ENCODE peak calls at places on chromosomes 12 and 14, in five cellular contexts. One of them, this sample, is unnamed.

GRCh38 chr14:59711083-59711482 is 134.5 kb upstream of the CCDC175 start:
- DNase-seq in IMR-90: no peak
- DNase-seq in neuronal stem cell: no peak
- DNase-seq in H9: no peak
- DNase-seq in H1: no peak
- DNase-seq in this sample: no peak

GRCh38 chr12:98591209-98591608 is 2.3 kb upstream of the SLC25A3 start:
- DNase-seq in IMR-90: peak
- DNase-seq in H1: no peak
- DNase-seq in neuronal stem cell: no peak
- DNase-seq in H9: no peak
- DNase-seq in this sample: peak

GRCh38 chr12:6280053-6280469 is 30.4 kb upstream of the PLEKHG6 start:
- DNase-seq in neuronal stem cell: no peak
- DNase-seq in H9: no peak
- DNase-seq in IMR-90: peak
- DNase-seq in H1: no peak
- DNase-seq in this sample: peak

GRCh38 chr14:30330452-30330851 is 228.5 kb upstream of the G2E3 start:
- DNase-seq in H9: no peak
- DNase-seq in IMR-90: no peak
- DNase-seq in neuronal stem cell: no peak
- DNase-seq in H1: no peak
- DNase-seq in this sample: no peak

GRCh38 chr14:20857630-20858261 is 33.4 kb upstream of the RNASE3 start:
- DNase-seq in H1: no peak
- DNase-seq in H9: peak
- DNase-seq in neuronal stem cell: peak
- DNase-seq in IMR-90: peak
- DNase-seq in this sample: peak

GRCh38 chr14:80047761-80048160 is 163.5 kb downstream of the DIO2 start:
- DNase-seq in IMR-90: no peak
- DNase-seq in neuronal stem cell: no peak
- DNase-seq in H9: no peak
- DNase-seq in H1: no peak
- DNase-seq in this sample: no peak

GRCh38 chr14:78170203-78170602 is at the start of gene NRXN3:
- DNase-seq in H1: peak
- DNase-seq in IMR-90: no peak
- DNase-seq in H9: peak
- DNase-seq in neuronal stem cell: peak
- DNase-seq in this sample: peak

GRCh38 chr14:65167072-65167645 is 64.8 kb upstream of the MAX start:
- DNase-seq in H9: no peak
- DNase-seq in neuronal stem cell: no peak
- DNase-seq in H1: no peak
- DNase-seq in IMR-90: no peak
- DNase-seq in this sample: peak

GRCh38 chr12:60148831-60149230 is 553.0 kb downstream of the SLC16A7 start:
- DNase-seq in H9: no peak
- DNase-seq in IMR-90: peak
- DNase-seq in H1: no peak
- DNase-seq in neuronal stem cell: no peak
- DNase-seq in this sample: no peak

GRCh38 chr14:20998139-20998538 is 954 bp upstream of the SLC39A2 start:
- DNase-seq in H9: no peak
- DNase-seq in H1: no peak
- DNase-seq in IMR-90: no peak
- DNase-seq in neuronal stem cell: no peak
- DNase-seq in this sample: peak

GRCh38 chr12:57325395-57325794 is 74.4 kb upstream of the STAC3 start:
- DNase-seq in H9: no peak
- DNase-seq in H1: no peak
- DNase-seq in IMR-90: no peak
- DNase-seq in neuronal stem cell: no peak
- DNase-seq in this sample: no peak

GRCh38 chr12:111426341-111427185 is 20.8 kb downstream of the SH2B3 start:
- DNase-seq in H1: no peak
- DNase-seq in neuronal stem cell: no peak
- DNase-seq in IMR-90: peak
- DNase-seq in H9: no peak
- DNase-seq in this sample: no peak

GRCh38 chr12:108599541-108599940 is 1.7 kb upstream of the TMEM119 start:
- DNase-seq in H1: no peak
- DNase-seq in H9: no peak
- DNase-seq in neuronal stem cell: no peak
- DNase-seq in IMR-90: no peak
- DNase-seq in this sample: no peak

GRCh38 chr12:84497819-84498218 is 414.8 kb downstream of the SLC6A15 start:
- DNase-seq in H9: no peak
- DNase-seq in H1: no peak
- DNase-seq in neuronal stem cell: no peak
- DNase-seq in IMR-90: no peak
- DNase-seq in this sample: peak

GRCh38 chr14:66645716-66646115 is 137.8 kb downstream of the GPHN start:
- DNase-seq in IMR-90: peak
- DNase-seq in H9: no peak
- DNase-seq in H1: no peak
- DNase-seq in neuronal stem cell: no peak
- DNase-seq in this sample: no peak

GRCh38 chr12:103748002-103748401 is 93.0 kb downstream of the NT5DC3 start:
- DNase-seq in H9: no peak
- DNase-seq in neuronal stem cell: no peak
- DNase-seq in IMR-90: no peak
- DNase-seq in H1: no peak
- DNase-seq in this sample: peak

GRCh38 chr12:76028649-76029277 is 2.8 kb downstream of the PHLDA1 start:
- DNase-seq in neuronal stem cell: no peak
- DNase-seq in H9: no peak
- DNase-seq in IMR-90: no peak
- DNase-seq in H1: no peak
- DNase-seq in this sample: no peak

GRCh38 chr14:50260511-50260910 is 29.1 kb upstream of the SOS2 start:
- DNase-seq in IMR-90: peak
- DNase-seq in H9: no peak
- DNase-seq in H1: no peak
- DNase-seq in neuronal stem cell: no peak
- DNase-seq in this sample: peak

GRCh38 chr12:2893007-2893406 is 2.3 kb downstream of the TULP3 start:
- DNase-seq in neuronal stem cell: no peak
- DNase-seq in H9: no peak
- DNase-seq in IMR-90: peak
- DNase-seq in H1: no peak
- DNase-seq in this sample: peak

GRCh38 chr14:74655597-74656389 is 43.8 kb upstream of the LTBP2 start:
- DNase-seq in H1: no peak
- DNase-seq in neuronal stem cell: no peak
- DNase-seq in H9: no peak
- DNase-seq in IMR-90: peak
- DNase-seq in this sample: no peak

GRCh38 chr14:22177870-22178269 is 411.2 kb downstream of the DAD1 start:
- DNase-seq in neuronal stem cell: no peak
- DNase-seq in H9: no peak
- DNase-seq in IMR-90: peak
- DNase-seq in H1: no peak
- DNase-seq in this sample: no peak

GRCh38 chr14:22176930-22177329 is 412.1 kb downstream of the DAD1 start:
- DNase-seq in neuronal stem cell: no peak
- DNase-seq in H9: no peak
- DNase-seq in H1: no peak
- DNase-seq in IMR-90: no peak
- DNase-seq in this sample: no peak

GRCh38 chr14:22179190-22179589 is 409.8 kb downstream of the DAD1 start:
- DNase-seq in IMR-90: peak
- DNase-seq in neuronal stem cell: no peak
- DNase-seq in H9: no peak
- DNase-seq in H1: no peak
- DNase-seq in this sample: no peak

GRCh38 chr14:22178330-22178981 is 410.6 kb downstream of the DAD1 start:
- DNase-seq in neuronal stem cell: no peak
- DNase-seq in H1: no peak
- DNase-seq in H9: no peak
- DNase-seq in IMR-90: peak
- DNase-seq in this sample: no peak

DNA sequence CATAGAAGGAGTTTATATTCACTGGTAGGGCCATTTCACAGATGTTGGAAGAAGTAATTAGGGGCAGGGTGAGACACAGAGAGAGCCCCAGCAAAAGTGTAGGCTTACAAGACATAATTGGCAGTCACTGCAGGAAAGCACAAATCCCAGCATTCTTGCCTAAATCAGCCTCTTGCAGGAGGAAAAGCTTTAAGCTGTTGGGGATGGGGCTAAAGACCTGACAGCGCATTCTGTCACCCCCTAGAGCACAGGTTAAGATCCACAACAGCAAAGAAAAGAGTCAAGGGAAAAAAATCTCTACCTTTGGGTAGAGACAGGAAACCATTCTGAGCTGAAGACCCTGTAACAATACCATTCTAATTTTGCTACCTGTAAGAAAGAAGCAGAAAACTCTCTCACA is 409.0 kb downstream of the DAD1 start:
- DNase-seq in IMR-90: no peak
- DNase-seq in H9: peak
- DNase-seq in H1: no peak
- DNase-seq in neuronal stem cell: no peak
- DNase-seq in this sample: no peak
- H2BK15ac ChIP-seq in IMR-90: no peak
- H2BK15ac ChIP-seq in H9: no peak
- H2BK15ac ChIP-seq in H1: no peak
- H2BK15ac ChIP-seq in neuronal stem cell: no peak
- H2BK15ac ChIP-seq in this sample: no peak

GRCh38 chr14:99363616-99364290 is 91.8 kb upstream of the BCL11B start:
- DNase-seq in IMR-90: no peak
- DNase-seq in H1: no peak
- DNase-seq in H9: peak
- DNase-seq in neuronal stem cell: no peak
- DNase-seq in this sample: peak
- H2BK15ac ChIP-seq in IMR-90: no peak
- H2BK15ac ChIP-seq in H1: peak
- H2BK15ac ChIP-seq in H9: no peak
- H2BK15ac ChIP-seq in neuronal stem cell: no peak
- H2BK15ac ChIP-seq in this sample: no peak

DNA sequence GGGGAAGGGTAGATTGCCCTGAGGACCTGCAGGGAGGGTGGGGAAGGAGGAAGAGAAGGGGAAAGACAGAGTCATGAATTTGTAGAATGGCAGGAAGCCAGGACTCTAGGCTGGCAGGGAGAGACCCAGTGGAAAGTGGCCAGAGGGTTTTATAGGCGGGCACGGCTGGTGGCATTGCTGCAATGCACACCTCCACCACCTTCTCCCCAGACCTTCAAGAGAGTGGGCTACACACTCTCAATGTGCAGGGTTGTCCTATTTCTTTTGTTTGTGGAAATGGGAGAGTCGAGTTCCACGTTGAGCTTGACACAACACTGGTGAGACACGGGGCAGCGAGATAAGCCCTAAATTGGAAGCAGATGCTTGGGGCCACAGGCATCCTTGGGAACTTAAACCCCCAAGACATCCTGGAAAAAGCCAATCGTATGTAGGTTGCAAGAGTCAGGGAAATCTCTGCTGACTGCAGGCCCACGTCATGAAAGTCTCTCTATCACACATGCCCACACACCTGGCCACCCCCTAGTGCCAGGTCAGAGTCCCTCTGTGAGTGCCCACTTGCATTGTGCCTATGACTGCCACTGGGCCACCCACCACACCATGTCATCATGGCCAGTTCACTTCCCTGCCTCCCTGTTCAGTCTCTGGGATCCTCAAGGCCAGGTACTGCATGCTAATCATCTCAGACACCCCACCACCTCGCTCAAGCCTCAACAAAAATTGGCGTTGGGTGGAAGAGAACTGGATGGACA is 38.0 kb upstream of the BDKRB2 start:
- DNase-seq in neuronal stem cell: no peak
- DNase-seq in IMR-90: peak
- DNase-seq in H9: peak
- DNase-seq in H1: no peak
- DNase-seq in this sample: no peak
- H2BK15ac ChIP-seq in neuronal stem cell: no peak
- H2BK15ac ChIP-seq in IMR-90: peak
- H2BK15ac ChIP-seq in H9: no peak
- H2BK15ac ChIP-seq in H1: peak
- H2BK15ac ChIP-seq in this sample: no peak

GRCh38 chr12:55963760-55964159 is 2.1 kb downstream of the PMEL start:
- DNase-seq in H1: no peak
- DNase-seq in neuronal stem cell: no peak
- DNase-seq in H9: no peak
- DNase-seq in IMR-90: no peak
- DNase-seq in this sample: no peak

GRCh38 chr12:55965240-55965639 is 602 bp downstream of the PMEL start:
- DNase-seq in H9: peak
- DNase-seq in neuronal stem cell: peak
- DNase-seq in IMR-90: no peak
- DNase-seq in H1: no peak
- DNase-seq in this sample: peak

GRCh38 chr12:55965941-55966407 is at the start of gene PMEL:
- DNase-seq in neuronal stem cell: peak
- DNase-seq in IMR-90: no peak
- DNase-seq in H1: no peak
- DNase-seq in H9: peak
- DNase-seq in this sample: peak

GRCh38 chr12:55969356-55969755 is 2.7 kb downstream of the CDK2 start:
- DNase-seq in neuronal stem cell: no peak
- DNase-seq in IMR-90: no peak
- DNase-seq in H9: no peak
- DNase-seq in H1: no peak
- DNase-seq in this sample: no peak

GRCh38 chr12:55966408-55967281 is at the start of gene CDK2:
- DNase-seq in neuronal stem cell: peak
- DNase-seq in IMR-90: peak
- DNase-seq in H1: no peak
- DNase-seq in H9: peak
- DNase-seq in this sample: peak
- H2BK15ac ChIP-seq in neuronal stem cell: peak
- H2BK15ac ChIP-seq in IMR-90: peak
- H2BK15ac ChIP-seq in H1: no peak
- H2BK15ac ChIP-seq in H9: no peak
- H2BK15ac ChIP-seq in this sample: no peak

This sample was measured in mesendoderm.